ENCODE peak calls at places on chromosomes 16 and 17, in eight cellular contexts. F is PC-3, K is neural progenitor cell, N is GM23338, W is HCT116, T is hepatocyte, R is SK-N-SH, I is MM.1S. U is an unnamed sample. For H3K4me1, the result is how much of the 10 kb centered on the place peaks cover.

GRCh38 chr17:71467719-71468118 is 653.1 kb upstream of the SOX9 start:
- DNase-seq in T (no peak), F (no peak), I (no peak), N (no peak), K (no peak), W (no peak), R (no peak), U (no peak)

GRCh38 chr17:82520041-82520910 is 744 bp downstream of the FOXK2 start:
- DNase-seq in T (peak), I (peak), R (peak), K (peak), N (no peak), F (peak), W (no peak), U (peak)

GRCh38 chr17:27576429-27577123 is 54.4 kb upstream of the LGALS9 start:
- DNase-seq in T (no peak), K (no peak), W (no peak), R (no peak), I (no peak), F (no peak), N (no peak), U (no peak)

GRCh38 chr17:31309525-31309924 is 4.3 kb downstream of the EVI2B start:
- DNase-seq in T (no peak), N (no peak), K (no peak), R (no peak), F (no peak), I (peak), W (no peak), U (peak)

GRCh38 chr17:82241926-82242697 is 13.3 kb downstream of the SLC16A3 start:
- DNase-seq in I (no peak), T (no peak), W (no peak), R (peak), K (no peak), F (peak), N (no peak), U (no peak)

GRCh38 chr16:81710596-81710995 is 68.5 kb upstream of the PLCG2 start:
- DNase-seq in N (peak), I (no peak), T (no peak), F (no peak), W (no peak), R (no peak), K (peak), U (no peak)

GRCh38 chr16:47180073-47180472 is 36.3 kb upstream of the NETO2 start:
- DNase-seq in N (no peak), T (no peak), K (no peak), F (no peak), R (no peak), I (no peak), W (no peak), U (no peak)

GRCh38 chr16:85004587-85005205 is 6.6 kb downstream of the ZDHHC7 start:
- DNase-seq in R (no peak), K (no peak), N (no peak), T (peak), I (no peak), F (peak), W (no peak), U (no peak)

GRCh38 chr17:79983456-79983855 is 52.2 kb downstream of the TBC1D16 start:
- DNase-seq in I (no peak), F (no peak), R (peak), K (no peak), T (no peak), W (no peak), N (no peak), U (no peak)

DNA sequence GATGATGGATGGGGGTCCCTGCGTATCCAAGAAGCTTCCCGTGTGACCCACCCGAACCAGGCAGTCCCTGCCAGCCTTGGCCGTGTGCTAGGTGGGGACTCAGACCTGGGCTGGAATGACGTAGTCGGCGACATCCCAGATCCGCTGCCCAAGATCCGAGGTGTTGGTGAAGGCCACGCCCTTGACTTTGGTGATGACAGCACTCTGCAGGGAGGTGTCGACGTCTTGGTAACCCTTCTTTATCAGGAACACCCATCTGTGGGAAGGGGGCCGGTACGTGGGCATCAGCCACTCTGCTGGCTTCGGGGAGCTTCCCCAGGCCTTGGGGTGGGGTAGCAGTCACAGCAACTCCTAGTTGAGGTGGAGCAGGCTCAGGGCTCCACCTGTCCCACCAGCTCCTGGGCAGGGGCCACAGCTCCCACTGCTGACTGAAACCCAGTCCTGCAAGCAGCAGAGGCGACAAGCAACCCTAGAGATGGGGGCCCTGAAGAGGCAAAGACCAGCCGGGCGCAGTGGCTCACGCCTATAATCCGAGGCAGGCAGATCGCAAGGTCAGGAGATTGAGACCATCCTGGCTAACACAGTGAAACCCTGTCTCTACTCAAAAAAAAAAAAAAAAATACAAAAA is 4.3 kb downstream of the P2RX5 start:
- DNase-seq in K (no peak), N (peak), T (no peak), W (no peak), R (no peak), I (no peak), F (no peak), U (peak)
- TF ChIP-seq EZH2phosphoT487 in K (no peak), N (no peak), T (no peak), W (no peak), R (no peak), I (no peak), F (no peak), U (no peak)

GRCh38 chr17:47096343-47096742 is 92.8 kb downstream of the CDC27 start:
- DNase-seq in N (no peak), K (no peak), R (no peak), W (no peak), F (no peak), T (no peak), I (no peak), U (no peak)
- H3K4me1 ChIP-seq in N (under half), K (under half), R (under half), W (under half), F (under half), T (under half), I (under half), U (under half)

GRCh38 chr17:40035162-40035559 is 19.0 kb downstream of the MED24 start:
- DNase-seq in F (no peak), I (no peak), R (peak), N (peak), K (peak), W (no peak), T (peak), U (peak)
- TF ChIP-seq CTCF in F (peak), I (peak), R (peak), N (peak), K (peak), W (peak), T (peak), U (peak)

DNA sequence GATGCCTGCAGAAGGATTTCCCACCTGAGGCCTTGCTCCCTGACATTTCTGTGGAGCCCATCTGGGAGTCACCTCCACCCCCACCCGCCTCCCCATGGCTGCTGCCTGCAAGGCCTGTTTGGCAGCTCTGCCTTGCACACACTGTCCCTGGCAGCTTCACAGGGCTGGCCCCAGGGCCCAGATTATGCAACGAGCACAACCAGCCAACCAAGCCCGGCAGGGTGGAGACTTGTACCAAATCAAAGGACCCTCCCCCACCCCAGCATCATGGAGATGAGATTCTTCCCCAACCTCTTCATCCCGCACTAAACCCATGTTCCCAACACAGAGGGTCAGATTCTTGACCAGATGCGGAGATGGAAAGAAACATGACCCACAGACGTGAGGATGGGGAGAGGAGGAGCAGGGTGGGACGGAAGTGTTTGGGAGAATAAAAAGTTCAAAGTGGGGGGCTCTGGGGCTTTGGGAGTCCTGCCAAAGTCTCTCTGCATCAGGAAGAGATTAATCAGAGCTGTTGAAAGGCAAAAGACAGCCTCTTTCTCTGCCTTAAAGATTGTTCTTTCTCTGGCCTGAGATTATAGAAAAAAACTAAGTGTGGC is 3.8 kb downstream of the SMARCD2 start:
- DNase-seq in F (peak), I (no peak), T (peak), W (no peak), K (no peak), R (no peak), N (peak), U (no peak)
- TF ChIP-seq EZH2phosphoT487 in F (no peak), I (no peak), T (no peak), W (no peak), K (no peak), R (no peak), N (no peak), U (no peak)

GRCh38 chr16:17471745-17472075 is 950 bp upstream of the XYLT1 start:
- DNase-seq in F (no peak), K (no peak), W (no peak), N (no peak), T (no peak), I (no peak), R (no peak), U (no peak)
- H3K4me1 ChIP-seq in F (under half), K (under half), W (under half), N (under half), T (under half), I (under half), R (under half), U (under half)

GRCh38 chr16:30163538-30163937 is 19.9 kb upstream of the CORO1A start:
- DNase-seq in N (no peak), T (no peak), F (no peak), K (no peak), I (no peak), W (no peak), R (no peak), U (no peak)

GRCh38 chr16:30166202-30166902 is 17.1 kb upstream of the CORO1A start:
- DNase-seq in F (no peak), W (no peak), N (no peak), I (peak), K (no peak), R (no peak), T (no peak), U (peak)
- TF ChIP-seq CTCF in F (no peak), W (no peak), N (no peak), I (no peak), K (no peak), R (no peak), T (no peak), U (no peak)